ENCODE peak calls at places on chromosomes 12 and 14, in six cellular contexts. U is HFF-Myc, M is GM04504, O is NCI-H2029, F is GM03348, P is LoVo. A is an unnamed sample.

GRCh38 chr12:100755186-100755585 is 39.4 kb upstream of the ANO4 start:
- DNase-seq in M (no peak), P (no peak), U (no peak), F (no peak), O (no peak), A (no peak)

GRCh38 chr14:21729703-21730212 is 56.1 kb upstream of the OR4E1 start:
- DNase-seq in O (no peak), P (no peak), F (no peak), M (no peak), U (no peak), A (no peak)

GRCh38 chr12:54394281-54394719 is 9.8 kb upstream of the ZNF385A start:
- DNase-seq in O (peak; percentile 75), M (no peak), U (no peak), F (peak; percentile 68), P (peak; percentile 59), A (peak; percentile 41)

GRCh38 chr14:75156901-75157300 is 19.5 kb downstream of the TMED10 start:
- DNase-seq in P (no peak), M (no peak), U (no peak), F (no peak), O (no peak), A (no peak)

GRCh38 chr12:89783321-89784060 is 74.9 kb upstream of the ATP2B1 start:
- DNase-seq in O (no peak), P (no peak), M (peak; percentile 55), U (no peak), F (peak; percentile 62), A (no peak)

GRCh38 chr12:106551410-106551809 is 31.4 kb upstream of the RFX4 start:
- DNase-seq in P (peak; percentile 41), M (no peak), O (no peak), F (no peak), U (no peak), A (no peak)

GRCh38 chr12:52438305-52439301 is 4.4 kb upstream of the KRT75 start:
- DNase-seq in O (no peak), F (no peak), U (no peak), P (no peak), M (no peak), A (no peak)

GRCh38 chr14:59187802-59188460 is 536 bp upstream of the DAAM1 start:
- DNase-seq in P (peak; percentile 23), M (no peak), F (peak; percentile 15), O (peak; percentile 31), U (no peak), A (no peak)

GRCh38 chr14:91277546-91278382 is 33.3 kb upstream of the GPR68 start:
- DNase-seq in F (no peak), P (no peak), O (no peak), U (no peak), M (no peak), A (no peak)

GRCh38 chr14:90381999-90382451 is 14.8 kb upstream of the CALM1 start:
- DNase-seq in O (peak; percentile 70), F (no peak), U (no peak), M (no peak), P (peak; percentile 76), A (no peak)

GRCh38 chr12:82650627-82651337 is 35.9 kb upstream of the TMTC2 start:
- DNase-seq in P (peak; percentile 94), U (peak; percentile 27), F (no peak), O (no peak), M (no peak), A (peak; percentile 94)

GRCh38 chr12:81815611-81816010 is 56.5 kb upstream of the PPFIA2 start:
- DNase-seq in O (no peak), F (no peak), M (no peak), U (no peak), P (no peak), A (no peak)

GRCh38 chr14:54166049-54166950 is 209.7 kb upstream of the BMP4 start:
- DNase-seq in O (no peak), U (no peak), F (no peak), M (no peak), P (no peak), A (no peak)

GRCh38 chr14:74655597-74656389 is 43.8 kb upstream of the LTBP2 start:
- DNase-seq in O (no peak), M (peak; percentile 67), F (peak; percentile 68), U (no peak), P (no peak), A (no peak)

GRCh38 chr14:75531660-75532317 is 9.5 kb downstream of the BATF start:
- DNase-seq in F (no peak), U (no peak), P (no peak), M (no peak), O (no peak), A (peak; percentile 72)

A was measured in Caki2.